ENCODE peak calls at places on chromosomes 13 and 19, in seven cellular contexts. S, V, W, R, J, E and M are unnamed samples.

GRCh38 chr13:44989941-44990340 is 603 bp downstream of the GPALPP1 start:
- DNase-seq in S (no peak), V (no peak), W (peak), R (peak), J (no peak), E (no peak), M (peak)

GRCh38 chr13:84445776-84446175 is 563.5 kb upstream of the SLITRK1 start:
- DNase-seq in S (no peak), V (peak), W (no peak), R (no peak), J (no peak), E (no peak), M (no peak)

GRCh38 chr19:591099-591958 is 1.6 kb downstream of the HCN2 start:
- DNase-seq in S (no peak), V (no peak), W (peak), R (no peak), J (no peak), E (no peak), M (peak)

GRCh38 chr13:59746291-59746962 is 417.3 kb downstream of the DIAPH3 start:
- DNase-seq in S (peak), V (peak), W (no peak), R (no peak), J (no peak), E (no peak), M (no peak)

GRCh38 chr13:51626749-51627148 is 42.5 kb downstream of the WDFY2 start:
- DNase-seq in S (no peak), V (no peak), W (no peak), R (no peak), J (no peak), E (no peak), M (no peak)

GRCh38 chr13:26460652-26461051 is 96.8 kb upstream of the WASF3 start:
- DNase-seq in S (no peak), V (peak), W (no peak), R (no peak), J (no peak), E (no peak), M (no peak)

GRCh38 chr13:23856008-23856750 is 33.0 kb downstream of the MIPEP start:
- DNase-seq in S (no peak), V (no peak), W (no peak), R (peak), J (no peak), E (no peak), M (peak)

GRCh38 chr19:3136684-3137055 is 837 bp downstream of the GNA15 start:
- DNase-seq in S (no peak), V (no peak), W (peak), R (no peak), J (no peak), E (no peak), M (peak)

GRCh38 chr13:87671031-87671823 is at the start of gene SLITRK5:
- DNase-seq in S (no peak), V (peak), W (peak), R (peak), J (peak), E (peak), M (peak)

GRCh38 chr19:1813197-1813836 is 1.2 kb upstream of the ATP8B3 start:
- DNase-seq in S (no peak), V (no peak), W (no peak), R (no peak), J (no peak), E (no peak), M (no peak)

GRCh38 chr13:30895773-30896172 is 10.3 kb upstream of the MEDAG start:
- DNase-seq in S (peak), V (peak), W (no peak), R (peak), J (no peak), E (no peak), M (no peak)

GRCh38 chr19:48400018-48400742 is 6.7 kb downstream of the GRIN2D start:
- DNase-seq in S (no peak), V (peak), W (peak), R (peak), J (no peak), E (peak), M (peak)

GRCh38 chr13:61466280-61466679 is 50.6 kb upstream of the PCDH20 start:
- DNase-seq in S (no peak), V (no peak), W (peak), R (peak), J (no peak), E (no peak), M (peak)

GRCh38 chr13:27965740-27966640 is 3.1 kb downstream of the CDX2 start:
- DNase-seq in S (no peak), V (no peak), W (peak), R (no peak), J (no peak), E (no peak), M (peak)

GRCh38 chr19:29241324-29241723 is 28.4 kb upstream of the UQCRFS1 start:
- DNase-seq in S (no peak), V (no peak), W (no peak), R (no peak), J (no peak), E (no peak), M (no peak)

GRCh38 chr13:104372128-104372527 is 1305.9 kb upstream of the SLC10A2 start:
- DNase-seq in S (no peak), V (no peak), W (no peak), R (peak), J (no peak), E (no peak), M (no peak)

GRCh38 chr19:51354742-51355148 is 11.4 kb downstream of the ETFB start:
- DNase-seq in S (no peak), V (no peak), W (peak), R (peak), J (no peak), E (no peak), M (peak)

GRCh38 chr19:19434483-19435045 is 29.1 kb downstream of the GATAD2A start:
- DNase-seq in S (no peak), V (no peak), W (no peak), R (no peak), J (no peak), E (no peak), M (no peak)

GRCh38 chr13:94110011-94110410 is 369.5 kb downstream of the DCT start:
- DNase-seq in S (no peak), V (peak), W (no peak), R (peak), J (no peak), E (no peak), M (no peak)

GRCh38 chr13:108911807-108912206 is 282.4 kb downstream of the MYO16 start:
- DNase-seq in S (no peak), V (no peak), W (no peak), R (no peak), J (no peak), E (no peak), M (no peak)

GRCh38 chr19:56839665-56840451 is 668 bp downstream of the PEG3 start:
- DNase-seq in S (no peak), V (no peak), W (no peak), R (no peak), J (no peak), E (no peak), M (peak)

GRCh38 chr13:110109910-110110309 is 197.0 kb downstream of the COL4A1 start:
- DNase-seq in S (peak), V (peak), W (peak), R (peak), J (no peak), E (no peak), M (peak)

GRCh38 chr19:19540707-19541515 is 2.8 kb downstream of the CILP2 start:
- DNase-seq in S (no peak), V (peak), W (peak), R (peak), J (peak), E (no peak), M (peak)